ENCODE peak calls at places on chromosomes 7 and 10, in four cellular contexts. T is GM23248, C is NCI-H1694 treated with DMSO at 0.1 percent for 48 hours, W is endothelial cell. H is an unnamed sample.

GRCh38 chr7:43612128-43612527 is 29.2 kb downstream of the STK17A start:
- DNase-seq in T (peak), C (no peak), W (no peak), H (no peak)

GRCh38 chr10:15253951-15254807 is 85.7 kb upstream of the NMT2 start:
- DNase-seq in T (no peak), C (no peak), W (no peak), H (no peak)

GRCh38 chr7:95331004-95331337 is 6.6 kb upstream of the PON1 start:
- DNase-seq in T (no peak), C (no peak), W (no peak), H (no peak)

GRCh38 chr7:137935849-137936508 is 65.9 kb downstream of the CREB3L2 start:
- DNase-seq in T (no peak), C (no peak), W (no peak), H (no peak)

GRCh38 chr10:117462424-117462792 is 80.1 kb upstream of the EMX2 start:
- DNase-seq in T (peak), C (no peak), W (peak), H (peak)

GRCh38 chr7:100091411-100092181 is 2.8 kb downstream of the COPS6 start:
- DNase-seq in T (peak), C (no peak), W (no peak), H (peak)

GRCh38 chr7:76409537-76409936 is at the start of gene SSC4D:
- DNase-seq in T (no peak), C (no peak), W (peak), H (no peak)

GRCh38 chr10:52615756-52616419 is 156.7 kb downstream of the MBL2 start:
- DNase-seq in T (peak), C (no peak), W (no peak), H (peak)

GRCh38 chr10:68202965-68203358 is 29.0 kb downstream of the ATOH7 start:
- DNase-seq in T (peak), C (no peak), W (no peak), H (peak)

GRCh38 chr10:1117651-1118050 is 61.5 kb downstream of the WDR37 start:
- DNase-seq in T (no peak), C (no peak), W (no peak), H (no peak)

GRCh38 chr10:48759113-48759901 is 74.6 kb downstream of the WDFY4 start:
- DNase-seq in T (no peak), C (no peak), W (no peak), H (no peak)

GRCh38 chr10:29023678-29024077 is 265.2 kb upstream of the LYZL1 start:
- DNase-seq in T (no peak), C (no peak), W (no peak), H (no peak)

GRCh38 chr10:114498413-114499111 is 94.3 kb upstream of the AFAP1L2 start:
- DNase-seq in T (no peak), C (no peak), W (no peak), H (no peak)

GRCh38 chr10:21424511-21424910 is 101.0 kb downstream of the SKIDA1 start:
- DNase-seq in T (peak), C (no peak), W (no peak), H (no peak)

H was measured in astrocyte of the hippocampus.